ENCODE peak calls at places on chromosomes 16 and 17, in nine cellular contexts. G is SHP77, M is NCI-H146, Q is NCI-H2029, X is MG63, Y is HS-5, R is skeletal muscle cell, H is GM23338, A is HFFc6. J is an unnamed sample.

GRCh38 chr16:79013930-79014329 is 586.6 kb downstream of the MAF start:
- DNase-seq in G (no peak), M (no peak), Q (no peak), X (no peak), Y (no peak), R (no peak), H (no peak), A (no peak), J (no peak)

GRCh38 chr17:10888858-10889257 is 51.0 kb upstream of the PIRT start:
- DNase-seq in G (no peak), M (no peak), Q (no peak), X (no peak), Y (no peak), R (no peak), H (no peak), A (no peak), J (no peak)

GRCh38 chr16:20084624-20085226 is 11.0 kb upstream of the GPR139 start:
- DNase-seq in G (no peak), M (no peak), Q (no peak), X (no peak), Y (no peak), R (no peak), H (no peak), A (no peak), J (no peak)

GRCh38 chr16:66915041-66915440 is 3.6 kb downstream of the CDH16 start:
- DNase-seq in G (no peak), M (no peak), Q (no peak), X (no peak), Y (no peak), R (no peak), H (no peak), A (no peak), J (no peak)

GRCh38 chr16:51133130-51133529 is 17.9 kb downstream of the SALL1 start:
- DNase-seq in G (no peak), M (no peak), Q (no peak), X (no peak), Y (no peak), R (no peak), H (no peak), A (no peak), J (no peak)

GRCh38 chr17:76383645-76384221 is 676 bp upstream of the SPHK1 start:
- DNase-seq in G (no peak), M (peak), Q (no peak), X (peak), Y (peak), R (no peak), H (peak), A (peak), J (no peak)

GRCh38 chr17:38557836-38558750 is 47.7 kb downstream of the SRCIN1 start:
- DNase-seq in G (peak), M (peak), Q (peak), X (peak), Y (peak), R (peak), H (peak), A (peak), J (peak)

GRCh38 chr17:75814900-75815373 is 29.3 kb downstream of the UNC13D start:
- DNase-seq in G (no peak), M (no peak), Q (no peak), X (peak), Y (no peak), R (peak), H (no peak), A (peak), J (no peak)

GRCh38 chr17:83096401-83097220 is 17.2 kb downstream of the METRNL start:
- DNase-seq in G (no peak), M (no peak), Q (peak), X (no peak), Y (no peak), R (no peak), H (no peak), A (no peak), J (no peak)

GRCh38 chr17:8162232-8162996 is at the start of gene VAMP2:
- DNase-seq in G (peak), M (peak), Q (peak), X (peak), Y (no peak), R (no peak), H (peak), A (peak), J (peak)

GRCh38 chr17:47733047-47733413 is at the start of gene TBX21:
- DNase-seq in G (no peak), M (peak), Q (no peak), X (peak), Y (no peak), R (no peak), H (peak), A (no peak), J (peak)

GRCh38 chr16:82987767-82988166 is 361.0 kb downstream of the CDH13 start:
- DNase-seq in G (no peak), M (no peak), Q (no peak), X (no peak), Y (no peak), R (no peak), H (no peak), A (no peak), J (peak)

GRCh38 chr17:35322749-35323148 is 50.7 kb downstream of the SLFN11 start:
- DNase-seq in G (no peak), M (no peak), Q (no peak), X (no peak), Y (no peak), R (no peak), H (no peak), A (no peak), J (no peak)

GRCh38 chr17:80720624-80721577 is 176.3 kb downstream of the RPTOR start:
- DNase-seq in G (peak), M (peak), Q (no peak), X (no peak), Y (peak), R (peak), H (no peak), A (no peak), J (no peak)

GRCh38 chr17:6543079-6544010 is 13.0 kb downstream of the PITPNM3 start:
- DNase-seq in G (no peak), M (no peak), Q (no peak), X (no peak), Y (no peak), R (no peak), H (no peak), A (no peak), J (no peak)

GRCh38 chr17:80878876-80879722 is 112.5 kb upstream of the CHMP6 start:
- DNase-seq in G (no peak), M (no peak), Q (no peak), X (no peak), Y (no peak), R (no peak), H (no peak), A (no peak), J (no peak)

GRCh38 chr16:166375-167116 is 768 bp downstream of the HBM start:
- DNase-seq in G (no peak), M (no peak), Q (no peak), X (no peak), Y (no peak), R (no peak), H (peak), A (no peak), J (no peak)

GRCh38 chr17:47872651-47873161 is 21.7 kb upstream of the SP6 start:
- DNase-seq in G (no peak), M (no peak), Q (no peak), X (no peak), Y (no peak), R (no peak), H (peak), A (no peak), J (no peak)

GRCh38 chr17:74259667-74260524 is 14.1 kb upstream of the DNAI2 start:
- DNase-seq in G (no peak), M (peak), Q (no peak), X (no peak), Y (no peak), R (no peak), H (peak), A (no peak), J (peak)

GRCh38 chr16:52812945-52813556 is 239.6 kb downstream of the CHD9NB start:
- DNase-seq in G (no peak), M (no peak), Q (no peak), X (peak), Y (peak), R (peak), H (no peak), A (no peak), J (no peak)

GRCh38 chr16:26665166-26665939 is 401.4 kb upstream of the C16orf82 start:
- DNase-seq in G (peak), M (peak), Q (peak), X (no peak), Y (no peak), R (no peak), H (no peak), A (no peak), J (peak)

GRCh38 chr16:2963611-2964415 is at the start of gene KREMEN2:
- DNase-seq in G (peak), M (peak), Q (no peak), X (peak), Y (no peak), R (no peak), H (peak), A (no peak), J (no peak)

GRCh38 chr17:80793421-80793820 is 198.2 kb upstream of the CHMP6 start:
- DNase-seq in G (no peak), M (no peak), Q (no peak), X (no peak), Y (no peak), R (no peak), H (no peak), A (no peak), J (no peak)

GRCh38 chr16:73171901-73172619 is 124.1 kb upstream of the ZFHX3 start:
- DNase-seq in G (peak), M (no peak), Q (no peak), X (no peak), Y (no peak), R (no peak), H (no peak), A (no peak), J (peak)

GRCh38 chr16:88200896-88201185 is 181.9 kb upstream of the ZNF469 start:
- DNase-seq in G (no peak), M (no peak), Q (no peak), X (no peak), Y (no peak), R (no peak), H (no peak), A (no peak), J (no peak)

GRCh38 chr17:8488931-8489330 is 53.2 kb downstream of the NDEL1 start:
- DNase-seq in G (no peak), M (no peak), Q (no peak), X (peak), Y (peak), R (peak), H (no peak), A (peak), J (no peak)

GRCh38 chr17:80443498-80443897 is 28.5 kb downstream of the ENDOV start:
- DNase-seq in G (no peak), M (no peak), Q (no peak), X (no peak), Y (no peak), R (no peak), H (no peak), A (no peak), J (no peak)

GRCh38 chr16:48487287-48487686 is 102.1 kb upstream of the SIAH1 start:
- DNase-seq in G (no peak), M (no peak), Q (no peak), X (peak), Y (no peak), R (no peak), H (no peak), A (no peak), J (no peak)

GRCh38 chr16:57589374-57589773 is 39.1 kb upstream of the ADGRG1 start:
- DNase-seq in G (no peak), M (no peak), Q (no peak), X (no peak), Y (no peak), R (no peak), H (no peak), A (no peak), J (no peak)